ENCODE peak calls at places on chromosomes 13 and 19, in five cellular contexts. X, J, Z, N and Q are unnamed samples.
A peak's percentile ranks its signal among the peaks of the same experiment; 100 is the strongest.

GRCh38 chr19:5889288-5889971 is 14.2 kb downstream of the NDUFA11 start:
- DNase-seq in X (no peak), J (no peak), Z (no peak), N (no peak), Q (no peak)

GRCh38 chr13:112740502-112741131 is 50.8 kb downstream of the ATP11A start:
- DNase-seq in X (peak; percentile 45), J (peak; percentile 83), Z (peak; percentile 39), N (peak; percentile 50), Q (no peak)

GRCh38 chr13:90717451-90717936 is 630.0 kb upstream of the MIR17HG start:
- DNase-seq in X (no peak), J (no peak), Z (no peak), N (no peak), Q (no peak)

GRCh38 chr13:67227131-67227983 is 2.8 kb downstream of the PCDH9 start:
- DNase-seq in X (no peak), J (no peak), Z (no peak), N (no peak), Q (no peak)

GRCh38 chr19:47186337-47187022 is 44.5 kb downstream of the BBC3 start:
- DNase-seq in X (no peak), J (no peak), Z (no peak), N (peak; percentile 30), Q (no peak)

GRCh38 chr19:11064831-11065303 is 24.4 kb upstream of the LDLR start:
- DNase-seq in X (no peak), J (no peak), Z (no peak), N (no peak), Q (no peak)

GRCh38 chr19:3932931-3933810 is at the start of gene NMRK2:
- DNase-seq in X (no peak), J (no peak), Z (no peak), N (no peak), Q (no peak)

GRCh38 chr13:27182054-27182453 is 10.4 kb upstream of the USP12 start:
- DNase-seq in X (no peak), J (no peak), Z (no peak), N (no peak), Q (no peak)

GRCh38 chr13:89695343-89696257 is 1651.9 kb upstream of the MIR17HG start:
- DNase-seq in X (peak; percentile 39), J (no peak), Z (no peak), N (peak; percentile 9), Q (no peak)

GRCh38 chr13:74070065-74070464 is 64.1 kb downstream of the KLF12 start:
- DNase-seq in X (no peak), J (no peak), Z (no peak), N (no peak), Q (no peak)

GRCh38 chr19:7426986-7427385 is 61.8 kb downstream of the PEX11G start:
- DNase-seq in X (no peak), J (no peak), Z (no peak), N (no peak), Q (no peak)

GRCh38 chr13:95955255-95955654 is 97.9 kb downstream of the UGGT2 start:
- DNase-seq in X (no peak), J (no peak), Z (no peak), N (no peak), Q (no peak)

GRCh38 chr13:99978781-99979452 is 2.7 kb upstream of the ZIC2 start:
- DNase-seq in X (no peak), J (no peak), Z (peak; percentile 15), N (no peak), Q (no peak)

GRCh38 chr19:17209126-17210036 is 5.8 kb upstream of the USE1 start:
- DNase-seq in X (peak; percentile 30), J (no peak), Z (no peak), N (peak; percentile 69), Q (no peak)

GRCh38 chr19:16041571-16042386 is 34.5 kb upstream of the TPM4 start:
- DNase-seq in X (peak; percentile 87), J (peak; percentile 93), Z (peak; percentile 72), N (peak; percentile 90), Q (peak; percentile 79)

GRCh38 chr13:113960276-113960948 is 13.5 kb downstream of the C13orf46 start:
- DNase-seq in X (no peak), J (no peak), Z (no peak), N (no peak), Q (no peak)

GRCh38 chr13:59754411-59754810 is 409.3 kb downstream of the DIAPH3 start:
- DNase-seq in X (no peak), J (no peak), Z (no peak), N (no peak), Q (no peak)

GRCh38 chr19:1164684-1165531 is 9.2 kb downstream of the SBNO2 start:
- DNase-seq in X (peak; percentile 38), J (no peak), Z (no peak), N (no peak), Q (no peak)

GRCh38 chr19:44745386-44745831 is 3.1 kb upstream of the BCL3 start:
- DNase-seq in X (peak; percentile 57), J (peak; percentile 88), Z (peak; percentile 51), N (peak; percentile 82), Q (peak; percentile 62)

GRCh38 chr19:55877211-55877610 is 40.9 kb downstream of the NLRP4 start:
- DNase-seq in X (no peak), J (no peak), Z (no peak), N (no peak), Q (no peak)

GRCh38 chr19:48190288-48191284 is 20.1 kb downstream of the ZSWIM9 start:
- DNase-seq in X (peak; percentile 61), J (peak; percentile 29), Z (peak; percentile 37), N (peak; percentile 26), Q (no peak)

GRCh38 chr19:5624154-5624663 is 1.3 kb downstream of the SAFB start:
- DNase-seq in X (peak; percentile 69), J (peak; percentile 80), Z (peak; percentile 27), N (peak; percentile 44), Q (peak; percentile 46)

GRCh38 chr19:3665681-3666544 is 34.4 kb downstream of the PIP5K1C start:
- DNase-seq in X (peak; percentile 69), J (peak; percentile 86), Z (no peak), N (peak; percentile 70), Q (peak; percentile 46)

GRCh38 chr13:43159007-43159406 is 135.6 kb downstream of the DNAJC15 start:
- DNase-seq in X (no peak), J (no peak), Z (no peak), N (no peak), Q (no peak)

GRCh38 chr13:101416181-101417042 is at the start of gene NALCN:
- DNase-seq in X (no peak), J (no peak), Z (no peak), N (no peak), Q (no peak)

GRCh38 chr13:60012503-60012902 is 151.2 kb downstream of the DIAPH3 start:
- DNase-seq in X (peak; percentile 42), J (no peak), Z (no peak), N (peak; percentile 50), Q (no peak)

GRCh38 chr13:32023698-32024097 is 7.9 kb upstream of the FRY start:
- DNase-seq in X (no peak), J (no peak), Z (no peak), N (no peak), Q (no peak)

GRCh38 chr19:37845932-37846331 is 60.5 kb downstream of the WDR87 start:
- DNase-seq in X (no peak), J (no peak), Z (no peak), N (no peak), Q (no peak)

GRCh38 chr13:111906816-111907215 is 160.1 kb upstream of the SOX1 start:
- DNase-seq in X (no peak), J (peak; percentile 21), Z (no peak), N (no peak), Q (no peak)

GRCh38 chr13:41588899-41589298 is 131.5 kb downstream of the RGCC start:
- DNase-seq in X (no peak), J (no peak), Z (no peak), N (no peak), Q (no peak)

GRCh38 chr19:3979289-3979673 is 6.0 kb downstream of the EEF2 start:
- DNase-seq in X (no peak), J (no peak), Z (peak; percentile 27), N (no peak), Q (no peak)

GRCh38 chr13:57408312-57408711 is 223.2 kb upstream of the PCDH17 start:
- DNase-seq in X (no peak), J (no peak), Z (no peak), N (no peak), Q (no peak)

DNA sequence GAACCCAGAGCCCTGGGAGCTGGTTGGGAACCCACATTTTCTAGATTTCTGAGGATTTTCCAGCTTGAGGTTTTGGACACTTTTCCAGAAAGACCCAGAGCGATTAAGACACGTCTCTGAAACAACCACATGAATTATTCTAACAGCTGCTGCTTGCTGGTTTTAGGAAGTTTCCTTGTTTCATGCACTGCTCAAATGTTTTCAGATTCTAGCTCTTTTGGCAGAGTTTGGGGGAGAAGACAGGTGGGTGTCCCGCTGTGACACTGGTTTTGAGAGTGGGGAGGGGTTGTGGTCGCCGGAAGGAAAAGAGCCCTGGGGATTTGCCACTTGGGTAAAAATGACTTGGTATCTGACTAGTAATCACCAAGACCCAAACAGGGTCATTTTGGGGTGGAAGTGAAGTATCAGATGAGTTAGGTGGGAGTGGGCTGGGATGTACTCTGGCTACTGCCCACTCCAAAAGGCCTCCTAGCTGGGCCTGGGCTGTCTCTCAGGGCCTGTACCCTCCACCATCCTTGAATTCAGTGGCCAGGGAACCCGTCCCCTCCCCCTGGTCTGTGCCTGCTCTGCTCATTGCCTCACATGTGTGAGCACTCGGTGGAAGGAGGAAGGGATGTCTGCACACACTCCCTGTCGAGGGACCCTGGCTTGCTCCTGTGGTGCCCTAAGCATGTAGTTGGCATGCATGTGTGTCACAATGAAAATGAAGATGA is 13.2 kb downstream of the GATAD2A start:
- DNase-seq in X (no peak), J (no peak), Z (no peak), N (no peak), Q (no peak)
- H3K4me1 ChIP-seq in X (peaks cover 66% of the 10 kb centered on the region), J (peaks cover 23% of the 10 kb centered on the region), Z (no peaks in the 10 kb centered on the region), N (no peaks in the 10 kb centered on the region), Q (no peaks in the 10 kb centered on the region)

DNA sequence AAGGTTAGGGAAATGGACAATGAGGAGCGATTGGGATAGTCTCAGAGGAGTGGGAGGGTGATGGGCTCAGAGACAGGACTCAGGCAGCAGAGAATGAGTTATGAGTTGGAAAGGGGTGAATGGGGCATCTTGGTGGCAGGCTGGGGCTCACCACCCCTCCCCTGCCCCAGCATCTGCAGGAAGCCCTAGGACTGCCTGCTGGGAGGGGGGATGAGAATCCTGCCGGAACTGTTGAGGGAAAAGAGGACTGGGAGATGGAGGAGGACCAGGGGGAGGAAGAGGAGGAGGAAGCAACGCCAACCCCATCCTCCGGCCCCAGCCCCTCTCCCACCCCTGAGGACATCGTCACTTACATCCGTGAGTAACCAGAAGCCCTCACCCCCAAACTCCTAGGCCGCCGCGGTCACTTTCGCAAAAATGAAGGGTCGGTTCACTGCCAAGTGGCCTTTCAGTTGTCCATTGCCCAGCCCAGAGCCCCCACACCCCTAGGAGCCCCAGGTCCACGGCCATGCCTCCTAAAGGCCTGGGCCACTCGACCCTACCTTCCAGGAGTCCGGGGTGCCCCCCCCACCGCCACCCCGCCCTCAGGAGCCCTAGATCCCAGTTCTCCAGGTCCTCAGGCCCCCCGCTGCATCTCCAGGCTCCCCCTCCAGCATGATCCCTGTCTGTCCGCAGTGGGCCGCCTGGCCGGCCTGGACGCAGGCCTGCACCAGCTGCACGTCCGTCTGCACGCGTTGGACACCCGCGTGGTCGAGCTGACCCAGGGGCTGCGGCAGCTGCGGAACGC is 764 bp downstream of the CLEC11A start:
- DNase-seq in X (no peak), J (no peak), Z (peak; percentile 19), N (no peak), Q (no peak)
- H3K4me3 ChIP-seq in X (peak overlapping the region; percentile 61), J (peak overlapping the region; percentile 67), Z (peak overlapping the region; percentile 85), N (peak overlapping the region; percentile 35), Q (peak overlapping the region; percentile 63)

GRCh38 chr19:29811125-29812079 is at the start of gene CCNE1:
- DNase-seq in X (peak; percentile 97), J (peak; percentile 96), Z (peak; percentile 83), N (peak; percentile 97), Q (peak; percentile 88)
- TF ChIP-seq POLR2AphosphoS5 in X (peak; percentile 4), J (peak; percentile 41), Z (no peak), N (peak; percentile 21), Q (no peak)

GRCh38 chr13:51626749-51627148 is 42.5 kb downstream of the WDFY2 start:
- DNase-seq in X (peak; percentile 79), J (no peak), Z (peak; percentile 47), N (no peak), Q (no peak)
- H3K4me1 ChIP-seq in X (peaks cover 40% of the 10 kb centered on the region), J (peaks cover 15% of the 10 kb centered on the region), Z (peaks cover 8% of the 10 kb centered on the region), N (peaks cover 3% of the 10 kb centered on the region), Q (no peaks in the 10 kb centered on the region)